ENCODE peak calls at places on chromosomes 6 and 20, in four cellular contexts. Y is cardiac fibroblast, R is HAP-1, I is ascending aorta. O is an unnamed sample.

GRCh38 chr6:1136415-1136774 is 175.5 kb upstream of the FOXQ1 start:
- DNase-seq in R (no peak), I (no peak), Y (peak), O (peak)

GRCh38 chr6:80319286-80319685 is 212.8 kb downstream of the BCKDHB start:
- DNase-seq in R (no peak), Y (no peak), I (no peak), O (peak)

GRCh38 chr6:112773217-112773616 is 426.1 kb downstream of the RFPL4B start:
- DNase-seq in R (no peak), I (no peak), Y (no peak), O (no peak)

GRCh38 chr6:133632206-133632605 is 256.7 kb upstream of the TCF21 start:
- DNase-seq in R (no peak), Y (peak), I (no peak), O (no peak)

GRCh38 chr6:6565488-6565887 is 23.0 kb upstream of the LY86 start:
- DNase-seq in I (no peak), Y (no peak), R (no peak), O (no peak)

GRCh38 chr20:90651-91050 is 3.2 kb downstream of the DEFB125 start:
- DNase-seq in R (no peak), Y (no peak), I (no peak), O (no peak)

GRCh38 chr20:32651537-32651936 is 22.2 kb downstream of the C20orf203 start:
- DNase-seq in R (no peak), I (no peak), Y (no peak), O (no peak)

GRCh38 chr6:62283828-62284411 is 2.1 kb downstream of the KHDRBS2 start:
- DNase-seq in I (no peak), Y (peak), R (no peak), O (no peak)

GRCh38 chr6:143529095-143529494 is 17.6 kb upstream of the FUCA2 start:
- DNase-seq in R (peak), I (no peak), Y (no peak), O (no peak)

GRCh38 chr6:18087396-18088165 is 34.9 kb downstream of the NHLRC1 start:
- DNase-seq in I (no peak), R (no peak), Y (no peak), O (no peak)

GRCh38 chr20:5886788-5887187 is 63.5 kb downstream of the TRMT6 start:
- DNase-seq in R (no peak), I (no peak), Y (peak), O (no peak)

GRCh38 chr6:87944541-87944954 is 103.1 kb upstream of the SPACA1 start:
- DNase-seq in Y (peak), I (peak), R (no peak), O (peak)

GRCh38 chr6:43940393-43941087 is 170.5 kb downstream of the VEGFA start:
- DNase-seq in I (peak), Y (no peak), R (no peak), O (no peak)

GRCh38 chr6:52566853-52567279 is 10.0 kb downstream of the TRAM2 start:
- DNase-seq in Y (peak), I (no peak), R (no peak), O (peak)

GRCh38 chr6:79170431-79170830 is 64.1 kb downstream of the HMGN3 start:
- DNase-seq in I (no peak), R (no peak), Y (no peak), O (no peak)

GRCh38 chr6:79168695-79168980 is 65.8 kb downstream of the HMGN3 start:
- DNase-seq in Y (no peak), R (no peak), I (no peak), O (no peak)

GRCh38 chr6:79170915-79171314 is 63.6 kb downstream of the HMGN3 start:
- DNase-seq in I (no peak), R (no peak), Y (peak), O (no peak)

GRCh38 chr6:79167931-79168694 is 66.4 kb downstream of the HMGN3 start:
- DNase-seq in I (no peak), Y (peak), R (no peak), O (no peak)

GRCh38 chr6:79173378-79173777 is 61.1 kb downstream of the HMGN3 start:
- DNase-seq in R (no peak), Y (no peak), I (no peak), O (no peak)
- H3K4me3 ChIP-seq in R (no peak), Y (no peak), I (no peak), O (no peak)

GRCh38 chr6:140203611-140204553 is 829.4 kb upstream of the CITED2 start:
- DNase-seq in R (no peak), I (no peak), Y (peak), O (no peak)
- H3K4me3 ChIP-seq in R (no peak), I (no peak), Y (no peak), O (no peak)

DNA sequence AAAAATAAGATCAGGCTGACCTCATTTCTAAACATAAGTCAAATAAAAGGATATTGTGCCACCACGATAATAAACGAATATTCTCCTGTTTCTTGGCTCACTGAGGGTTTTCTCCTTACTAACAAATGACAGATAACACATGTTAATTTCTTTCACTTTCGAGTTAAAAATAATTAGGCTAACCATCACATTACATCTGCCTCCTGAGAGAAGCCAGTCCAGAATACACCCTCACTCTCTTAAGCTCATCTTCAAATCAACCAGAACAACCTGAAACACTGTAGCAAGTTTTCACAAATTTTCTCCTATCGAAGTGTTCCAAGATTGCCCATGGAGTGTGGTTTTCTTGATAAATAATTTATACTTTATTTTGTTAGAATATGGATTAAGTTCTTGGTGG is 1285.6 kb upstream of the EYS start:
- DNase-seq in R (no peak), Y (no peak), I (no peak), O (no peak)
- H3K4me3 ChIP-seq in R (no peak), Y (no peak), I (no peak), O (no peak)

GRCh38 chr6:106666290-106667021 is 37.1 kb downstream of the QRSL1 start:
- DNase-seq in Y (no peak), I (no peak), R (no peak), O (no peak)
- H3K4me3 ChIP-seq in Y (no peak), I (no peak), R (no peak), O (no peak)

DNA sequence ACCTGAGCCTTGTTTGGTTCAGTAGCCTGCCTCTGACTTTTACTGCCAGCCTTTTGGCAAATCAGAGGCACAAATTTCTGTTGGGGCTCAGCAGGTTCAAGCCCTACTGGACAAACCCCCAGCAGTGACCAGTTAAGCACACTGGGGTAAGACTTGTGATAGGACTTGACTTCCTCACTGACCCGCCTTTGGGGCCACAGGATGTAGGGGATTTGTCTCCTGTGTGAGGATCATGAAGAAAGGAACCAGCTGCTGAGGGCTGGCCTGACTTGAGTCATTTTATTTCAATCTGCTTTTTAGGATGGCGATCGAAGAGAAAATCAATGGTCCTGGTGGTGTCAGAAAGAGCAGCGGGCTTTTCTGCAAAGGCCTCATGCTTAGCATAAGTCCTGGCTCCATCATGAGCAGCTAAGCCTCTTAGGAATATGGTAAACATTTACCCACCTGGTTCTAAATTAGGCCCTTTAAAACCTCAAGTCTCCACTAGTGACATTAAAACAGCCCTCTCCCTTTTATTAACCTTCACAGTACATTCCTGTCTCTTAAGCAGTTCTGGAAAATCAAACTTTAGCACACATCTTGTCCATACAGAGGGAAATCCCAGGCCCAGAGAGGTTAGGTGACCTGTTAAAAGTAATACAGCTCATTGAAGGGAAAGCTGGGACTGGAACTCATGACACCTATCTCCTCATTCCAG is 16.6 kb downstream of the CHMP4B start:
- DNase-seq in R (no peak), I (no peak), Y (peak), O (no peak)
- H3K4me3 ChIP-seq in R (no peak), I (no peak), Y (no peak), O (no peak)

DNA sequence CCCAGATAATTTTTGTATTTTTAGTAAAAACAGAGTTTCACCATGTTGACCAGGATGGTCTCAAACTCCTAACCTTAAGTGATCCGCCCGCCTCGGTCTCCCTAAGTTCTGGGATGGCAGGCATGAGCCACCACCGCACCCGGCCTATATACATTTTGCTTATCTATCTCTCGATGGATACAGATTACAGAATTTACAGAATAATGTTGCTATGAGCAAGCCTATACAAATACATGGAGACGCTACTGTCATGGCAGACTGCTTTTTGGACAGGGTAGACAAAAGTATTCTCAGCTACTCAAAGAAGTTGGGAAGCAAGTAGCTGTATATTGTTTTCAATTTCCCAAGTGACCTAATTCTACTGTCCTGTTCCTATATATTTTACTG is 1.6 kb downstream of the HSPA1L start:
- DNase-seq in I (no peak), R (no peak), Y (no peak), O (no peak)
- H3K4me3 ChIP-seq in I (no peak), R (no peak), Y (no peak), O (no peak)

DNA sequence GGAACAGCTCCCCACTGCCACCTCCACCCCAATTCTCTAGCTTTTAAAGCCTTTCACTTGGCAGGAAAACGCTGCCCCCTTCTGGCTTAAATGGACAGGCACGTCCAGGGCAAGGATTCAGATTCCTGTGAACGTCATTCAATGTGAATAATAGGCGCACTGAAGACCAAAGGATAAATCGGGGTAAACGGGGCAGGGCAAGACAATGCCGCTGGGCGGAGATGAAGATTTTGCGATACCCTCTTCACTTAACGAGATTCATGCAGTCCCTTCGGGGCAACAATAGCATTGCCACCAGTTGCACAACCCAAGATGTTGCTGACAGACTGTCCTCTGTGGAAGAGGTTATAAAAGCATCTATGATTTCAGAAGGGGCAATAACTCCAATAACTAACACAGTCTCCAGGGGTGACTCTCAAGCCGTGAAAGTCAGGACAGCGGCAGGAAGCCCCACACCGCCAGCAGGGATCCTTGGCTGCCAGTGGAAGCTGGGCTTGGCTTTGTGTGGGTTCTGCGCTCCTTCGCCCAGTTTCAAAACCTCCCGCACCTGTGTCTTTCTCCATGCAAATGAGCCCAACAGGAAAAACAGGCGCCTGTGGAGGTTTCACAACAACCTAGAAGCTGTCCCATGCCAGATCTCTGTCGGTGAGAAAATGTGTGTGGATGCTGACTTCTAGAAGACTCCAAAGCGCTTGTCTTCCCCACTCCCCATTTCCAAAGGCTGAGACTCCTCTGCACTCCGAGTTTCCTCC is 291.8 kb downstream of the BMP7 start:
- DNase-seq in Y (peak), I (no peak), R (peak), O (peak)
- H3K4me3 ChIP-seq in Y (no peak), I (no peak), R (no peak), O (no peak)